ENCODE peak calls at places on chromosomes 6 and 20, in ten cellular contexts. One of them, this sample, is unnamed.

GRCh38 chr6:157631838-157632237 is 191.2 kb upstream of the SNX9 start:
- DNase-seq in heart right ventricle: no peak
- DNase-seq in neural crest cell: no peak
- DNase-seq in psoas muscle: no peak
- DNase-seq in MM.1S: no peak
- DNase-seq in activated effector memory CD4-positive, alpha-beta T cell treated with anti-CD3 and anti-CD28 coated beads, Interleukin-2, amount 50 U/mL, for 16 hours: no peak
- DNase-seq in HCT116: no peak
- DNase-seq in astrocyte of the spinal cord: no peak
- DNase-seq in progenitor cell of endocrine pancreas: no peak
- DNase-seq in D721Med: no peak
- DNase-seq in this sample: no peak

GRCh38 chr6:61833176-61833716 is 452.8 kb downstream of the KHDRBS2 start:
- DNase-seq in progenitor cell of endocrine pancreas: no peak
- DNase-seq in activated effector memory CD4-positive, alpha-beta T cell treated with anti-CD3 and anti-CD28 coated beads, Interleukin-2, amount 50 U/mL, for 16 hours: no peak
- DNase-seq in neural crest cell: no peak
- DNase-seq in D721Med: no peak
- DNase-seq in MM.1S: no peak
- DNase-seq in heart right ventricle: no peak
- DNase-seq in astrocyte of the spinal cord: no peak
- DNase-seq in HCT116: no peak
- DNase-seq in psoas muscle: no peak
- DNase-seq in this sample: no peak

GRCh38 chr20:10710995-10711775 is 37.4 kb upstream of the JAG1 start:
- DNase-seq in heart right ventricle: no peak
- DNase-seq in activated effector memory CD4-positive, alpha-beta T cell treated with anti-CD3 and anti-CD28 coated beads, Interleukin-2, amount 50 U/mL, for 16 hours: no peak
- DNase-seq in psoas muscle: no peak
- DNase-seq in neural crest cell: no peak
- DNase-seq in HCT116: no peak
- DNase-seq in D721Med: no peak
- DNase-seq in MM.1S: no peak
- DNase-seq in progenitor cell of endocrine pancreas: no peak
- DNase-seq in astrocyte of the spinal cord: no peak
- DNase-seq in this sample: peak; percentile 76

GRCh38 chr20:41587956-41588355 is 30.2 kb downstream of the CHD6 start:
- DNase-seq in astrocyte of the spinal cord: peak; percentile 62
- DNase-seq in neural crest cell: no peak
- DNase-seq in psoas muscle: no peak
- DNase-seq in heart right ventricle: no peak
- DNase-seq in progenitor cell of endocrine pancreas: no peak
- DNase-seq in D721Med: no peak
- DNase-seq in HCT116: no peak
- DNase-seq in MM.1S: no peak
- DNase-seq in activated effector memory CD4-positive, alpha-beta T cell treated with anti-CD3 and anti-CD28 coated beads, Interleukin-2, amount 50 U/mL, for 16 hours: no peak
- DNase-seq in this sample: no peak

GRCh38 chr6:139296927-139297326 is 5.1 kb upstream of the TXLNB start:
- DNase-seq in D721Med: no peak
- DNase-seq in progenitor cell of endocrine pancreas: no peak
- DNase-seq in MM.1S: no peak
- DNase-seq in neural crest cell: no peak
- DNase-seq in astrocyte of the spinal cord: peak; percentile 84
- DNase-seq in activated effector memory CD4-positive, alpha-beta T cell treated with anti-CD3 and anti-CD28 coated beads, Interleukin-2, amount 50 U/mL, for 16 hours: no peak
- DNase-seq in HCT116: no peak
- DNase-seq in psoas muscle: no peak
- DNase-seq in heart right ventricle: no peak
- DNase-seq in this sample: no peak

GRCh38 chr20:36832791-36833190 is 43.1 kb upstream of the TLDC2 start:
- DNase-seq in progenitor cell of endocrine pancreas: no peak
- DNase-seq in astrocyte of the spinal cord: no peak
- DNase-seq in psoas muscle: no peak
- DNase-seq in heart right ventricle: no peak
- DNase-seq in MM.1S: no peak
- DNase-seq in D721Med: no peak
- DNase-seq in activated effector memory CD4-positive, alpha-beta T cell treated with anti-CD3 and anti-CD28 coated beads, Interleukin-2, amount 50 U/mL, for 16 hours: no peak
- DNase-seq in HCT116: no peak
- DNase-seq in neural crest cell: no peak
- DNase-seq in this sample: no peak

GRCh38 chr6:84635081-84635745 is 129.2 kb downstream of the TBX18 start:
- DNase-seq in MM.1S: no peak
- DNase-seq in neural crest cell: no peak
- DNase-seq in psoas muscle: no peak
- DNase-seq in heart right ventricle: no peak
- DNase-seq in activated effector memory CD4-positive, alpha-beta T cell treated with anti-CD3 and anti-CD28 coated beads, Interleukin-2, amount 50 U/mL, for 16 hours: no peak
- DNase-seq in HCT116: no peak
- DNase-seq in astrocyte of the spinal cord: peak; percentile 63
- DNase-seq in progenitor cell of endocrine pancreas: no peak
- DNase-seq in D721Med: no peak
- DNase-seq in this sample: peak; percentile 2

GRCh38 chr6:19470333-19470732 is 366.8 kb upstream of the ID4 start:
- DNase-seq in astrocyte of the spinal cord: no peak
- DNase-seq in psoas muscle: no peak
- DNase-seq in neural crest cell: no peak
- DNase-seq in MM.1S: no peak
- DNase-seq in heart right ventricle: no peak
- DNase-seq in D721Med: no peak
- DNase-seq in activated effector memory CD4-positive, alpha-beta T cell treated with anti-CD3 and anti-CD28 coated beads, Interleukin-2, amount 50 U/mL, for 16 hours: no peak
- DNase-seq in HCT116: no peak
- DNase-seq in progenitor cell of endocrine pancreas: no peak
- DNase-seq in this sample: no peak

GRCh38 chr6:110341671-110342304 is 16.4 kb downstream of the METTL24 start:
- DNase-seq in psoas muscle: no peak
- DNase-seq in progenitor cell of endocrine pancreas: no peak
- DNase-seq in HCT116: peak; percentile 15
- DNase-seq in neural crest cell: peak; percentile 43
- DNase-seq in D721Med: no peak
- DNase-seq in astrocyte of the spinal cord: no peak
- DNase-seq in MM.1S: no peak
- DNase-seq in activated effector memory CD4-positive, alpha-beta T cell treated with anti-CD3 and anti-CD28 coated beads, Interleukin-2, amount 50 U/mL, for 16 hours: no peak
- DNase-seq in heart right ventricle: no peak
- DNase-seq in this sample: peak; percentile 80

GRCh38 chr6:56727097-56727845 is 84.6 kb upstream of the DST start:
- DNase-seq in neural crest cell: no peak
- DNase-seq in heart right ventricle: no peak
- DNase-seq in MM.1S: no peak
- DNase-seq in progenitor cell of endocrine pancreas: no peak
- DNase-seq in activated effector memory CD4-positive, alpha-beta T cell treated with anti-CD3 and anti-CD28 coated beads, Interleukin-2, amount 50 U/mL, for 16 hours: no peak
- DNase-seq in D721Med: no peak
- DNase-seq in astrocyte of the spinal cord: no peak
- DNase-seq in HCT116: no peak
- DNase-seq in psoas muscle: no peak
- DNase-seq in this sample: no peak

GRCh38 chr20:45246109-45246508 is 8.3 kb downstream of the SLPI start:
- DNase-seq in psoas muscle: no peak
- DNase-seq in HCT116: no peak
- DNase-seq in D721Med: no peak
- DNase-seq in heart right ventricle: no peak
- DNase-seq in MM.1S: peak; percentile 35
- DNase-seq in astrocyte of the spinal cord: no peak
- DNase-seq in activated effector memory CD4-positive, alpha-beta T cell treated with anti-CD3 and anti-CD28 coated beads, Interleukin-2, amount 50 U/mL, for 16 hours: no peak
- DNase-seq in progenitor cell of endocrine pancreas: no peak
- DNase-seq in neural crest cell: no peak
- DNase-seq in this sample: no peak

GRCh38 chr6:32689531-32690505 is 23.4 kb upstream of the HLA-DQB1 start:
- DNase-seq in activated effector memory CD4-positive, alpha-beta T cell treated with anti-CD3 and anti-CD28 coated beads, Interleukin-2, amount 50 U/mL, for 16 hours: no peak
- DNase-seq in neural crest cell: no peak
- DNase-seq in D721Med: no peak
- DNase-seq in HCT116: no peak
- DNase-seq in psoas muscle: no peak
- DNase-seq in progenitor cell of endocrine pancreas: no peak
- DNase-seq in astrocyte of the spinal cord: no peak
- DNase-seq in heart right ventricle: no peak
- DNase-seq in MM.1S: peak; percentile 40
- DNase-seq in this sample: no peak

GRCh38 chr20:18857640-18858039 is 44.1 kb downstream of the SCP2D1 start:
- DNase-seq in progenitor cell of endocrine pancreas: no peak
- DNase-seq in HCT116: no peak
- DNase-seq in neural crest cell: no peak
- DNase-seq in psoas muscle: no peak
- DNase-seq in heart right ventricle: no peak
- DNase-seq in MM.1S: no peak
- DNase-seq in astrocyte of the spinal cord: no peak
- DNase-seq in activated effector memory CD4-positive, alpha-beta T cell treated with anti-CD3 and anti-CD28 coated beads, Interleukin-2, amount 50 U/mL, for 16 hours: no peak
- DNase-seq in D721Med: no peak
- DNase-seq in this sample: no peak

GRCh38 chr6:97282238-97282725 is 734 bp downstream of the MMS22L start:
- DNase-seq in heart right ventricle: no peak
- DNase-seq in psoas muscle: no peak
- DNase-seq in activated effector memory CD4-positive, alpha-beta T cell treated with anti-CD3 and anti-CD28 coated beads, Interleukin-2, amount 50 U/mL, for 16 hours: no peak
- DNase-seq in D721Med: no peak
- DNase-seq in progenitor cell of endocrine pancreas: no peak
- DNase-seq in MM.1S: peak; percentile 10
- DNase-seq in astrocyte of the spinal cord: peak; percentile 16
- DNase-seq in neural crest cell: no peak
- DNase-seq in HCT116: no peak
- DNase-seq in this sample: peak; percentile 35

GRCh38 chr20:53728359-53728758 is 134.7 kb upstream of the ZNF217 start:
- DNase-seq in D721Med: no peak
- DNase-seq in progenitor cell of endocrine pancreas: no peak
- DNase-seq in activated effector memory CD4-positive, alpha-beta T cell treated with anti-CD3 and anti-CD28 coated beads, Interleukin-2, amount 50 U/mL, for 16 hours: no peak
- DNase-seq in psoas muscle: no peak
- DNase-seq in MM.1S: no peak
- DNase-seq in heart right ventricle: no peak
- DNase-seq in HCT116: no peak
- DNase-seq in astrocyte of the spinal cord: no peak
- DNase-seq in neural crest cell: no peak
- DNase-seq in this sample: no peak

GRCh38 chr20:14918981-14919380 is 581.6 kb upstream of the FLRT3 start:
- DNase-seq in neural crest cell: no peak
- DNase-seq in activated effector memory CD4-positive, alpha-beta T cell treated with anti-CD3 and anti-CD28 coated beads, Interleukin-2, amount 50 U/mL, for 16 hours: no peak
- DNase-seq in MM.1S: no peak
- DNase-seq in astrocyte of the spinal cord: no peak
- DNase-seq in D721Med: no peak
- DNase-seq in HCT116: no peak
- DNase-seq in psoas muscle: no peak
- DNase-seq in progenitor cell of endocrine pancreas: no peak
- DNase-seq in heart right ventricle: no peak
- DNase-seq in this sample: no peak

GRCh38 chr6:158625881-158626305 is 18.6 kb downstream of the DYNLT1 start:
- DNase-seq in astrocyte of the spinal cord: no peak
- DNase-seq in neural crest cell: no peak
- DNase-seq in psoas muscle: no peak
- DNase-seq in activated effector memory CD4-positive, alpha-beta T cell treated with anti-CD3 and anti-CD28 coated beads, Interleukin-2, amount 50 U/mL, for 16 hours: no peak
- DNase-seq in HCT116: no peak
- DNase-seq in MM.1S: no peak
- DNase-seq in progenitor cell of endocrine pancreas: no peak
- DNase-seq in D721Med: no peak
- DNase-seq in heart right ventricle: no peak
- DNase-seq in this sample: no peak

GRCh38 chr20:43191946-43192847 is 2.5 kb upstream of the PTPRT start:
- DNase-seq in neural crest cell: peak; percentile 24
- DNase-seq in psoas muscle: no peak
- DNase-seq in astrocyte of the spinal cord: no peak
- DNase-seq in progenitor cell of endocrine pancreas: peak; percentile 45
- DNase-seq in MM.1S: peak; percentile 21
- DNase-seq in D721Med: peak; percentile 64
- DNase-seq in heart right ventricle: no peak
- DNase-seq in activated effector memory CD4-positive, alpha-beta T cell treated with anti-CD3 and anti-CD28 coated beads, Interleukin-2, amount 50 U/mL, for 16 hours: no peak
- DNase-seq in HCT116: no peak
- DNase-seq in this sample: peak; percentile 59

GRCh38 chr20:56350842-56351241 is 7.9 kb upstream of the FAM210B start:
- DNase-seq in astrocyte of the spinal cord: no peak
- DNase-seq in HCT116: no peak
- DNase-seq in psoas muscle: no peak
- DNase-seq in heart right ventricle: no peak
- DNase-seq in activated effector memory CD4-positive, alpha-beta T cell treated with anti-CD3 and anti-CD28 coated beads, Interleukin-2, amount 50 U/mL, for 16 hours: no peak
- DNase-seq in neural crest cell: no peak
- DNase-seq in D721Med: no peak
- DNase-seq in MM.1S: no peak
- DNase-seq in progenitor cell of endocrine pancreas: no peak
- DNase-seq in this sample: no peak

GRCh38 chr6:144395014-144395413 is 109.9 kb downstream of the UTRN start:
- DNase-seq in astrocyte of the spinal cord: no peak
- DNase-seq in D721Med: no peak
- DNase-seq in psoas muscle: no peak
- DNase-seq in MM.1S: no peak
- DNase-seq in HCT116: no peak
- DNase-seq in heart right ventricle: no peak
- DNase-seq in activated effector memory CD4-positive, alpha-beta T cell treated with anti-CD3 and anti-CD28 coated beads, Interleukin-2, amount 50 U/mL, for 16 hours: no peak
- DNase-seq in neural crest cell: no peak
- DNase-seq in progenitor cell of endocrine pancreas: no peak
- DNase-seq in this sample: no peak

GRCh38 chr20:5364136-5364821 is 47.5 kb upstream of the PROKR2 start:
- DNase-seq in neural crest cell: no peak
- DNase-seq in astrocyte of the spinal cord: no peak
- DNase-seq in activated effector memory CD4-positive, alpha-beta T cell treated with anti-CD3 and anti-CD28 coated beads, Interleukin-2, amount 50 U/mL, for 16 hours: no peak
- DNase-seq in psoas muscle: no peak
- DNase-seq in heart right ventricle: no peak
- DNase-seq in HCT116: no peak
- DNase-seq in MM.1S: no peak
- DNase-seq in progenitor cell of endocrine pancreas: no peak
- DNase-seq in D721Med: no peak
- DNase-seq in this sample: no peak

GRCh38 chr6:14082287-14082686 is 35.3 kb upstream of the CD83 start:
- DNase-seq in D721Med: no peak
- DNase-seq in HCT116: no peak
- DNase-seq in neural crest cell: no peak
- DNase-seq in progenitor cell of endocrine pancreas: no peak
- DNase-seq in activated effector memory CD4-positive, alpha-beta T cell treated with anti-CD3 and anti-CD28 coated beads, Interleukin-2, amount 50 U/mL, for 16 hours: no peak
- DNase-seq in heart right ventricle: no peak
- DNase-seq in MM.1S: no peak
- DNase-seq in astrocyte of the spinal cord: no peak
- DNase-seq in psoas muscle: no peak
- DNase-seq in this sample: peak; percentile 60

GRCh38 chr20:2690718-2691117 is 1.9 kb upstream of the EBF4 start:
- DNase-seq in D721Med: no peak
- DNase-seq in progenitor cell of endocrine pancreas: no peak
- DNase-seq in HCT116: no peak
- DNase-seq in activated effector memory CD4-positive, alpha-beta T cell treated with anti-CD3 and anti-CD28 coated beads, Interleukin-2, amount 50 U/mL, for 16 hours: no peak
- DNase-seq in astrocyte of the spinal cord: no peak
- DNase-seq in psoas muscle: no peak
- DNase-seq in MM.1S: no peak
- DNase-seq in neural crest cell: no peak
- DNase-seq in heart right ventricle: no peak
- DNase-seq in this sample: no peak

GRCh38 chr6:56804996-56805395 is 149.9 kb upstream of the BEND6 start:
- DNase-seq in D721Med: no peak
- DNase-seq in MM.1S: no peak
- DNase-seq in heart right ventricle: no peak
- DNase-seq in progenitor cell of endocrine pancreas: no peak
- DNase-seq in activated effector memory CD4-positive, alpha-beta T cell treated with anti-CD3 and anti-CD28 coated beads, Interleukin-2, amount 50 U/mL, for 16 hours: no peak
- DNase-seq in astrocyte of the spinal cord: peak; percentile 66
- DNase-seq in neural crest cell: no peak
- DNase-seq in psoas muscle: no peak
- DNase-seq in HCT116: no peak
- DNase-seq in this sample: no peak

GRCh38 chr20:18678599-18678998 is 90.7 kb downstream of the DTD1 start:
- DNase-seq in psoas muscle: no peak
- DNase-seq in D721Med: no peak
- DNase-seq in heart right ventricle: no peak
- DNase-seq in MM.1S: no peak
- DNase-seq in HCT116: no peak
- DNase-seq in activated effector memory CD4-positive, alpha-beta T cell treated with anti-CD3 and anti-CD28 coated beads, Interleukin-2, amount 50 U/mL, for 16 hours: no peak
- DNase-seq in astrocyte of the spinal cord: no peak
- DNase-seq in neural crest cell: no peak
- DNase-seq in progenitor cell of endocrine pancreas: no peak
- DNase-seq in this sample: no peak

GRCh38 chr6:15500078-15500740 is 162.6 kb downstream of the DTNBP1 start:
- DNase-seq in heart right ventricle: no peak
- DNase-seq in D721Med: no peak
- DNase-seq in HCT116: no peak
- DNase-seq in astrocyte of the spinal cord: no peak
- DNase-seq in activated effector memory CD4-positive, alpha-beta T cell treated with anti-CD3 and anti-CD28 coated beads, Interleukin-2, amount 50 U/mL, for 16 hours: no peak
- DNase-seq in psoas muscle: no peak
- DNase-seq in progenitor cell of endocrine pancreas: no peak
- DNase-seq in neural crest cell: no peak
- DNase-seq in MM.1S: no peak
- DNase-seq in this sample: no peak

GRCh38 chr6:16649895-16650294 is 111.4 kb downstream of the ATXN1 start:
- DNase-seq in heart right ventricle: no peak
- DNase-seq in neural crest cell: no peak
- DNase-seq in progenitor cell of endocrine pancreas: no peak
- DNase-seq in astrocyte of the spinal cord: no peak
- DNase-seq in activated effector memory CD4-positive, alpha-beta T cell treated with anti-CD3 and anti-CD28 coated beads, Interleukin-2, amount 50 U/mL, for 16 hours: no peak
- DNase-seq in D721Med: no peak
- DNase-seq in psoas muscle: no peak
- DNase-seq in HCT116: no peak
- DNase-seq in MM.1S: no peak
- DNase-seq in this sample: peak; percentile 58

GRCh38 chr6:156720739-156721714 is 56.2 kb upstream of the ARID1B start:
- DNase-seq in D721Med: no peak
- DNase-seq in astrocyte of the spinal cord: peak; percentile 28
- DNase-seq in progenitor cell of endocrine pancreas: no peak
- DNase-seq in psoas muscle: no peak
- DNase-seq in activated effector memory CD4-positive, alpha-beta T cell treated with anti-CD3 and anti-CD28 coated beads, Interleukin-2, amount 50 U/mL, for 16 hours: no peak
- DNase-seq in HCT116: no peak
- DNase-seq in MM.1S: no peak
- DNase-seq in neural crest cell: no peak
- DNase-seq in heart right ventricle: no peak
- DNase-seq in this sample: peak; percentile 68

This sample was measured in left kidney.